ENCODE peak calls at places on chromosomes 5 and 9, in nine cellular contexts. E is glutamatergic neuron, V is OCI-LY7, G is sigmoid colon, Q is heart right ventricle, L is prostate gland, N is H1, P is AG04449, Y is MCF 10A. D is an unnamed sample.

GRCh38 chr5:141856030-141856790 is 22.0 kb downstream of the PCDH1 start:
- DNase-seq in E (no peak), V (no peak), G (no peak), Q (no peak), L (no peak), N (no peak), P (no peak), Y (no peak), D (no peak)

GRCh38 chr5:146109379-146109778 is 4.0 kb upstream of the PLAC8L1 start:
- DNase-seq in E (no peak), V (no peak), G (no peak), Q (no peak), L (no peak), N (no peak), P (no peak), Y (no peak), D (no peak)

GRCh38 chr9:75071530-75072122 is 16.3 kb downstream of the NMRK1 start:
- DNase-seq in E (no peak), V (peak), G (no peak), Q (no peak), L (no peak), N (no peak), P (no peak), Y (peak), D (no peak)

GRCh38 chr9:29999645-30000044 is 2384.8 kb upstream of the ACO1 start:
- DNase-seq in E (no peak), V (no peak), G (no peak), Q (no peak), L (no peak), N (no peak), P (no peak), Y (no peak), D (no peak)

GRCh38 chr5:34628373-34628772 is 27.8 kb upstream of the RAI14 start:
- DNase-seq in E (no peak), V (no peak), G (no peak), Q (no peak), L (no peak), N (no peak), P (no peak), Y (no peak), D (no peak)

GRCh38 chr5:122665087-122665486 is 109.8 kb upstream of the SNX2 start:
- DNase-seq in E (no peak), V (no peak), G (no peak), Q (no peak), L (no peak), N (no peak), P (no peak), Y (no peak), D (no peak)

GRCh38 chr9:34993502-34994428 is 4.2 kb downstream of the DNAJB5 start:
- DNase-seq in E (peak), V (no peak), G (peak), Q (peak), L (no peak), N (no peak), P (peak), Y (peak), D (no peak)

GRCh38 chr5:133508845-133509741 is 103.2 kb downstream of the FSTL4 start:
- DNase-seq in E (no peak), V (no peak), G (no peak), Q (no peak), L (no peak), N (no peak), P (no peak), Y (no peak), D (peak)

GRCh38 chr9:105330755-105331154 is 86.3 kb downstream of the SLC44A1 start:
- DNase-seq in E (no peak), V (peak), G (no peak), Q (no peak), L (no peak), N (no peak), P (no peak), Y (no peak), D (no peak)

GRCh38 chr5:87916320-87916719 is 352.3 kb downstream of the TMEM161B start:
- DNase-seq in E (no peak), V (no peak), G (no peak), Q (no peak), L (no peak), N (no peak), P (no peak), Y (no peak), D (no peak)

DNA sequence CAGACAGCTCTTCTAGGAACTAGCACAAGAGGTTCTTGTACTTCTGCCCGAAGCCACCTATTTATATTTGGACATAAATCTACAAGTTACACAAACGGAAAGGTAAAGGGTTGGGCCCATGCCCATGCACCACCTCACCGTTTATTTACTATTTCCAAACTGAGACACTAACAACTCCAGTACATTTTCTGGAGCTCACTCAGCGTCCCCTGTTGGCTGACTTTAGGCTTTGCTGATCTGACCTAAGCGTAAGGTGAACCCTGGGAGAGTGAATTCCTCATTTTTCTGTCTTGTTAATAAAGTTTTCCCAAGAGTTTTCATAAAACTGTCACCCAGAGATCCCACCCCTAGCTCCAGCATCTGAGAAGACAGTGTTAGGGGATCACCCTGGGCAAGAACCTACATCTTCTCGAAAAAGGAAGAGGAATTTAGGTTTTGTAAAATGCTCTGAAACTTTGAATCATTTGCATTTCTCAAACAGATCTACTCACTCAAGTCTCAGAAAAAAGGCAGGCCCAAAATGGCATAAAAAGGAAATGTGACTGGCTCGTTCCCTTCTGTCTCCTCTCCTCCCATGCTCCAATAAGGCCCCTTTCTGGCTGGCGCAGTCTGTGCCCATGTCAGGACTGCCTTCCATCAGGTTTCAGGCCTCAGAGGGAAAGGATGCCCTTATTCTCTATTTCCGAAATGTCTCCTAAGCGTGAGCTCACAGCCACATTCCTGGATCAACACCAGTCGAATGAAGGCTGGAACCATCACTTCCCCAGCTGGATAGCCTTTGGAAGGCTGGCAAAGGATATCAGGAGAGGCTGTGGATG is 201.3 kb downstream of the FANCC start:
- DNase-seq in E (no peak), V (no peak), G (peak), Q (no peak), L (peak), N (no peak), P (no peak), Y (peak), D (no peak)
- TF ChIP-seq CTCF in E (no peak), V (peak), G (peak), Q (peak), L (peak), N (peak), P (no peak), Y (peak), D (no peak)

DNA sequence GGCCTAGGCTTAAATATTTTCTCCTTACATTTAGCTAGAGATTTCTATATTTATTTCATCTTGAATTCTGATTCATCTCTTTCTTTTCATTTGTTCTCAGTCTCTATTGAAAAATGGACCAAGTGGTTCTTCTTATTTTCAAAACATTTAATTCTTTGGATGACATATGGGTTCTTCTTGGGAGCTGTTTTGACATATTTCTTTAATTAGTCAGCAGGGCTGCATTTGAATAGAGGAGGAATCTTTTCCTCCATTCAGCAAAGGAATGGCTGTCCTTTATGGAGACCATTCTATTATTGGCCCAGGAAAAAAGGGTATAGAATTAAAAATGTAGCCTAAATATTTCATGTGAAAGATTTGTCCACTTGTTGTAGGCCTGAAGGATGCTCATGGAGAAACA is 109.9 kb downstream of the RPS23 start:
- DNase-seq in E (no peak), V (no peak), G (no peak), Q (no peak), L (no peak), N (no peak), P (no peak), Y (no peak), D (no peak)
- TF ChIP-seq CTCF in E (no peak), V (no peak), G (no peak), Q (no peak), L (no peak), N (no peak), P (no peak), Y (no peak), D (no peak)

GRCh38 chr9:93593144-93593655 is 16.8 kb downstream of the PHF2 start:
- DNase-seq in E (no peak), V (no peak), G (no peak), Q (no peak), L (no peak), N (no peak), P (no peak), Y (no peak), D (no peak)
- TF ChIP-seq CTCF in E (no peak), V (no peak), G (no peak), Q (no peak), L (no peak), N (no peak), P (no peak), Y (no peak), D (no peak)

GRCh38 chr9:114587345-114588149 is at the start of gene ATP6V1G1:
- DNase-seq in E (peak), V (peak), G (peak), Q (peak), L (peak), N (peak), P (peak), Y (peak), D (peak)
- TF ChIP-seq CTCF in E (no peak), V (peak), G (no peak), Q (peak), L (no peak), N (no peak), P (peak), Y (no peak), D (no peak)

DNA sequence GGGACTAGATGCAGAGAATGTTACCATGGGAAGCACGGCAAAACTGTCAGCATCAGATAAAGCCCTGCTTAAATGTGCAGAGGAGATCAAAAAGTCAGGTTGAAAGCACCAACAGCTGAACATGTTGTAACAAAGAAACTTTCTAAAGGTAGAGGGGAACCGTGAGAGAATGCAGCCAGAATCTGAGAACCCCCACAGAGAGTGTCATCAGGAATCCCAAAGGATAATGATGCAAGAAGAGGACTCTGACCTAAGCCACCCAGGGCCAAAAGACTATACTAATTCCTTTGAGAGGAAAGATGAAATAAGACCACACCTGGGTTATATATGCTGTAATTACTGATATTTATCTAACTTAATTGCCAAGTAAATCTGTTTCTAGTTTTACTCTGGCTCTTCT is 116.6 kb downstream of the PCSK1 start:
- DNase-seq in E (no peak), V (no peak), G (no peak), Q (no peak), L (no peak), N (no peak), P (no peak), Y (no peak), D (no peak)
- TF ChIP-seq CTCF in E (no peak), V (no peak), G (no peak), Q (no peak), L (no peak), N (no peak), P (no peak), Y (no peak), D (no peak)

GRCh38 chr5:66867622-66868322 is 271.6 kb downstream of the MAST4 start:
- DNase-seq in E (no peak), V (no peak), G (no peak), Q (no peak), L (no peak), N (no peak), P (no peak), Y (no peak), D (peak)

GRCh38 chr5:66860199-66860975 is 264.2 kb downstream of the MAST4 start:
- DNase-seq in E (no peak), V (no peak), G (no peak), Q (no peak), L (no peak), N (no peak), P (no peak), Y (no peak), D (no peak)

GRCh38 chr5:66863343-66864170 is 267.4 kb downstream of the MAST4 start:
- DNase-seq in E (no peak), V (no peak), G (no peak), Q (no peak), L (no peak), N (no peak), P (no peak), Y (no peak), D (no peak)

GRCh38 chr5:66861402-66861801 is 265.2 kb downstream of the MAST4 start:
- DNase-seq in E (no peak), V (no peak), G (no peak), Q (no peak), L (no peak), N (no peak), P (no peak), Y (no peak), D (no peak)

GRCh38 chr5:66864240-66864884 is 268.2 kb downstream of the MAST4 start:
- DNase-seq in E (no peak), V (peak), G (no peak), Q (no peak), L (no peak), N (no peak), P (no peak), Y (peak), D (no peak)
- TF ChIP-seq CTCF in E (peak), V (peak), G (no peak), Q (peak), L (no peak), N (peak), P (peak), Y (peak), D (peak)

GRCh38 chr5:148729182-148729581 is 74.9 kb upstream of the HTR4 start:
- DNase-seq in E (no peak), V (no peak), G (no peak), Q (no peak), L (no peak), N (no peak), P (no peak), Y (peak), D (no peak)
- TF ChIP-seq CTCF in E (no peak), V (peak), G (peak), Q (peak), L (no peak), N (peak), P (peak), Y (peak), D (peak)

GRCh38 chr5:31449962-31450361 is 81.9 kb downstream of the DROSHA start:
- DNase-seq in E (no peak), V (no peak), G (no peak), Q (no peak), L (no peak), N (no peak), P (no peak), Y (no peak), D (no peak)
- TF ChIP-seq CTCF in E (no peak), V (no peak), G (no peak), Q (no peak), L (no peak), N (no peak), P (no peak), Y (no peak), D (no peak)

D was measured in PC-9.